ENCODE peak calls at places on chromosomes 13 and 19, in ten cellular contexts. One of them, this sample, is unnamed.

GRCh38 chr13:69820180-69820579 is 287.4 kb upstream of the ATXN8OS start:
- DNase-seq in GM12865: no peak
- DNase-seq in CD8-positive, alpha-beta T cell: no peak
- DNase-seq in Caco-2: no peak
- DNase-seq in endodermal cell: no peak
- DNase-seq in pancreas: no peak
- DNase-seq in dorsolateral prefrontal cortex: no peak
- DNase-seq in uterus: no peak
- DNase-seq in Peyer's patch: no peak
- DNase-seq in lower lobe of right lung: no peak
- DNase-seq in this sample: no peak

GRCh38 chr13:99386911-99387788 is 80.0 kb upstream of the GPR183 start:
- DNase-seq in Caco-2: peak; percentile 58
- DNase-seq in pancreas: no peak
- DNase-seq in dorsolateral prefrontal cortex: no peak
- DNase-seq in uterus: no peak
- DNase-seq in GM12865: peak; percentile 90
- DNase-seq in endodermal cell: peak; percentile 95
- DNase-seq in CD8-positive, alpha-beta T cell: peak; percentile 87
- DNase-seq in lower lobe of right lung: peak; percentile 77
- DNase-seq in Peyer's patch: peak; percentile 79
- DNase-seq in this sample: peak; percentile 34

GRCh38 chr19:11617207-11618062 is 20.2 kb downstream of the ZNF627 start:
- DNase-seq in endodermal cell: no peak
- DNase-seq in Caco-2: no peak
- DNase-seq in Peyer's patch: no peak
- DNase-seq in pancreas: no peak
- DNase-seq in dorsolateral prefrontal cortex: no peak
- DNase-seq in CD8-positive, alpha-beta T cell: no peak
- DNase-seq in uterus: no peak
- DNase-seq in lower lobe of right lung: no peak
- DNase-seq in GM12865: no peak
- DNase-seq in this sample: no peak

GRCh38 chr13:98785968-98786367 is 33.5 kb upstream of the SLC15A1 start:
- DNase-seq in dorsolateral prefrontal cortex: no peak
- DNase-seq in pancreas: no peak
- DNase-seq in CD8-positive, alpha-beta T cell: no peak
- DNase-seq in Peyer's patch: no peak
- DNase-seq in lower lobe of right lung: no peak
- DNase-seq in endodermal cell: no peak
- DNase-seq in uterus: no peak
- DNase-seq in GM12865: no peak
- DNase-seq in Caco-2: no peak
- DNase-seq in this sample: no peak

GRCh38 chr13:71869274-71869673 is 2.3 kb upstream of the DACH1 start:
- DNase-seq in CD8-positive, alpha-beta T cell: no peak
- DNase-seq in endodermal cell: no peak
- DNase-seq in Caco-2: no peak
- DNase-seq in Peyer's patch: no peak
- DNase-seq in lower lobe of right lung: no peak
- DNase-seq in pancreas: no peak
- DNase-seq in uterus: no peak
- DNase-seq in GM12865: no peak
- DNase-seq in dorsolateral prefrontal cortex: no peak
- DNase-seq in this sample: no peak

GRCh38 chr19:19539738-19540703 is 2.0 kb downstream of the CILP2 start:
- DNase-seq in uterus: peak; percentile 33
- DNase-seq in endodermal cell: peak; percentile 96
- DNase-seq in CD8-positive, alpha-beta T cell: peak; percentile 65
- DNase-seq in Caco-2: no peak
- DNase-seq in GM12865: peak; percentile 74
- DNase-seq in dorsolateral prefrontal cortex: no peak
- DNase-seq in lower lobe of right lung: peak; percentile 82
- DNase-seq in pancreas: peak; percentile 69
- DNase-seq in Peyer's patch: peak; percentile 82
- DNase-seq in this sample: peak; percentile 92

GRCh38 chr19:16435238-16435911 is 36.4 kb downstream of the EPS15L1 start:
- DNase-seq in Caco-2: no peak
- DNase-seq in endodermal cell: no peak
- DNase-seq in dorsolateral prefrontal cortex: peak; percentile 64
- DNase-seq in uterus: peak; percentile 74
- DNase-seq in Peyer's patch: no peak
- DNase-seq in GM12865: no peak
- DNase-seq in CD8-positive, alpha-beta T cell: no peak
- DNase-seq in lower lobe of right lung: no peak
- DNase-seq in pancreas: peak; percentile 36
- DNase-seq in this sample: peak; percentile 84

GRCh38 chr19:8101311-8101710 is 48.1 kb downstream of the FBN3 start:
- DNase-seq in Peyer's patch: no peak
- DNase-seq in lower lobe of right lung: peak; percentile 8
- DNase-seq in Caco-2: no peak
- DNase-seq in endodermal cell: peak; percentile 36
- DNase-seq in dorsolateral prefrontal cortex: no peak
- DNase-seq in uterus: no peak
- DNase-seq in GM12865: no peak
- DNase-seq in pancreas: no peak
- DNase-seq in CD8-positive, alpha-beta T cell: no peak
- DNase-seq in this sample: no peak

GRCh38 chr19:45448887-45449299 is 18.9 kb upstream of the FOSB start:
- DNase-seq in Caco-2: no peak
- DNase-seq in GM12865: no peak
- DNase-seq in dorsolateral prefrontal cortex: no peak
- DNase-seq in pancreas: no peak
- DNase-seq in lower lobe of right lung: no peak
- DNase-seq in endodermal cell: no peak
- DNase-seq in Peyer's patch: peak; percentile 76
- DNase-seq in uterus: no peak
- DNase-seq in CD8-positive, alpha-beta T cell: no peak
- DNase-seq in this sample: peak; percentile 42

GRCh38 chr19:45451181-45451849 is 16.5 kb upstream of the FOSB start:
- DNase-seq in Peyer's patch: peak; percentile 68
- DNase-seq in uterus: peak; percentile 59
- DNase-seq in GM12865: peak; percentile 83
- DNase-seq in CD8-positive, alpha-beta T cell: peak; percentile 69
- DNase-seq in dorsolateral prefrontal cortex: no peak
- DNase-seq in endodermal cell: peak; percentile 69
- DNase-seq in lower lobe of right lung: no peak
- DNase-seq in pancreas: no peak
- DNase-seq in Caco-2: no peak
- DNase-seq in this sample: peak; percentile 71

GRCh38 chr19:45451850-45452387 is 15.9 kb upstream of the FOSB start:
- DNase-seq in uterus: no peak
- DNase-seq in Peyer's patch: no peak
- DNase-seq in lower lobe of right lung: no peak
- DNase-seq in CD8-positive, alpha-beta T cell: no peak
- DNase-seq in pancreas: no peak
- DNase-seq in endodermal cell: no peak
- DNase-seq in Caco-2: no peak
- DNase-seq in GM12865: no peak
- DNase-seq in dorsolateral prefrontal cortex: no peak
- DNase-seq in this sample: no peak

GRCh38 chr19:45448425-45448756 is 19.4 kb upstream of the FOSB start:
- DNase-seq in endodermal cell: no peak
- DNase-seq in dorsolateral prefrontal cortex: no peak
- DNase-seq in lower lobe of right lung: no peak
- DNase-seq in GM12865: no peak
- DNase-seq in Peyer's patch: no peak
- DNase-seq in pancreas: no peak
- DNase-seq in Caco-2: no peak
- DNase-seq in uterus: no peak
- DNase-seq in CD8-positive, alpha-beta T cell: no peak
- DNase-seq in this sample: no peak

DNA sequence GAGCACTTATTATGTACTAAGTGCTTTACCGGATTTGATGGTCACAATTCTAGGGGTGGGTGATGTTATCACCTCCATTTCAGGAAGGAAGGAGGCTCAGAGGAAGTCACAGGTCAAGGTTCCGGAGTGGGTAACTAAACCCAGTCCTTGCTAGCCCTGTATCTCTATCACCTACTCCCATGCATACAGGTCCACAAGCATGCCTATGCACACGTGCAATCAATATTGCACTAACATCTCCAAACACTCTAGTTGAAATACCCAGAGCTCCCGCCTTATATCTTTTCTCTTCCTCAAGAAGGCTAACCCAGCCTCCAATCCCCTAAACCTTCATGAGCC is 17.8 kb upstream of the FOSB start:
- DNase-seq in lower lobe of right lung: no peak
- DNase-seq in Peyer's patch: no peak
- DNase-seq in Caco-2: no peak
- DNase-seq in endodermal cell: no peak
- DNase-seq in dorsolateral prefrontal cortex: no peak
- DNase-seq in CD8-positive, alpha-beta T cell: peak; percentile 29
- DNase-seq in pancreas: no peak
- DNase-seq in GM12865: peak; percentile 70
- DNase-seq in uterus: no peak
- DNase-seq in this sample: no peak
- H3K4me3 ChIP-seq in lower lobe of right lung: peak overlapping the region; percentile 64
- H3K4me3 ChIP-seq in Peyer's patch: peak overlapping the region; percentile 71
- H3K4me3 ChIP-seq in Caco-2: peak overlapping the region; percentile 51
- H3K4me3 ChIP-seq in endodermal cell: peak overlapping the region; percentile 81
- H3K4me3 ChIP-seq in dorsolateral prefrontal cortex: peak overlapping the region; percentile 66
- H3K4me3 ChIP-seq in CD8-positive, alpha-beta T cell: peak overlapping the region; percentile 58
- H3K4me3 ChIP-seq in pancreas: peak overlapping the region; percentile 51
- H3K4me3 ChIP-seq in GM12865: peak overlapping the region; percentile 56
- H3K4me3 ChIP-seq in uterus: peak overlapping the region; percentile 45
- H3K4me3 ChIP-seq in this sample: peak overlapping the region; percentile 43

GRCh38 chr19:34479396-34479795 is 2.2 kb upstream of the WTIP start:
- DNase-seq in endodermal cell: no peak
- DNase-seq in Peyer's patch: no peak
- DNase-seq in pancreas: no peak
- DNase-seq in dorsolateral prefrontal cortex: no peak
- DNase-seq in Caco-2: no peak
- DNase-seq in GM12865: no peak
- DNase-seq in CD8-positive, alpha-beta T cell: no peak
- DNase-seq in lower lobe of right lung: no peak
- DNase-seq in uterus: no peak
- DNase-seq in this sample: no peak

GRCh38 chr19:34481861-34482379 is 362 bp downstream of the WTIP start:
- DNase-seq in lower lobe of right lung: no peak
- DNase-seq in pancreas: no peak
- DNase-seq in CD8-positive, alpha-beta T cell: no peak
- DNase-seq in dorsolateral prefrontal cortex: no peak
- DNase-seq in endodermal cell: peak; percentile 74
- DNase-seq in GM12865: no peak
- DNase-seq in Caco-2: no peak
- DNase-seq in uterus: no peak
- DNase-seq in Peyer's patch: no peak
- DNase-seq in this sample: peak; percentile 82

GRCh38 chr19:34482380-34483250 is 1.1 kb downstream of the WTIP start:
- DNase-seq in lower lobe of right lung: no peak
- DNase-seq in CD8-positive, alpha-beta T cell: no peak
- DNase-seq in Caco-2: no peak
- DNase-seq in GM12865: no peak
- DNase-seq in dorsolateral prefrontal cortex: no peak
- DNase-seq in endodermal cell: peak; percentile 80
- DNase-seq in uterus: no peak
- DNase-seq in pancreas: no peak
- DNase-seq in Peyer's patch: no peak
- DNase-seq in this sample: peak; percentile 71

GRCh38 chr19:34480491-34480890 is 1.1 kb upstream of the WTIP start:
- DNase-seq in pancreas: no peak
- DNase-seq in uterus: no peak
- DNase-seq in endodermal cell: no peak
- DNase-seq in GM12865: no peak
- DNase-seq in Peyer's patch: no peak
- DNase-seq in dorsolateral prefrontal cortex: no peak
- DNase-seq in CD8-positive, alpha-beta T cell: no peak
- DNase-seq in lower lobe of right lung: no peak
- DNase-seq in Caco-2: no peak
- DNase-seq in this sample: no peak

GRCh38 chr19:34480971-34481821 is at the start of gene WTIP:
- DNase-seq in lower lobe of right lung: peak; percentile 78
- DNase-seq in pancreas: peak; percentile 44
- DNase-seq in Peyer's patch: peak; percentile 60
- DNase-seq in dorsolateral prefrontal cortex: no peak
- DNase-seq in uterus: peak; percentile 73
- DNase-seq in Caco-2: peak; percentile 93
- DNase-seq in GM12865: no peak
- DNase-seq in CD8-positive, alpha-beta T cell: no peak
- DNase-seq in endodermal cell: peak; percentile 94
- DNase-seq in this sample: peak; percentile 92
- TF ChIP-seq CTCF in lower lobe of right lung: no peak
- TF ChIP-seq CTCF in pancreas: no peak
- TF ChIP-seq CTCF in Peyer's patch: no peak
- TF ChIP-seq CTCF in dorsolateral prefrontal cortex: no peak
- TF ChIP-seq CTCF in uterus: no peak
- TF ChIP-seq CTCF in Caco-2: no peak
- TF ChIP-seq CTCF in GM12865: no peak
- TF ChIP-seq CTCF in CD8-positive, alpha-beta T cell: no peak
- TF ChIP-seq CTCF in endodermal cell: peak; percentile 14
- TF ChIP-seq CTCF in this sample: no peak

GRCh38 chr19:13460045-13460444 is 46.2 kb downstream of the CACNA1A start:
- DNase-seq in GM12865: no peak
- DNase-seq in endodermal cell: peak; percentile 56
- DNase-seq in CD8-positive, alpha-beta T cell: no peak
- DNase-seq in pancreas: no peak
- DNase-seq in Peyer's patch: no peak
- DNase-seq in Caco-2: no peak
- DNase-seq in dorsolateral prefrontal cortex: no peak
- DNase-seq in lower lobe of right lung: no peak
- DNase-seq in uterus: no peak
- DNase-seq in this sample: no peak
- H3K4me3 ChIP-seq in GM12865: no peak overlapping the region
- H3K4me3 ChIP-seq in endodermal cell: no peak overlapping the region
- H3K4me3 ChIP-seq in CD8-positive, alpha-beta T cell: no peak overlapping the region
- H3K4me3 ChIP-seq in pancreas: no peak overlapping the region
- H3K4me3 ChIP-seq in Peyer's patch: no peak overlapping the region
- H3K4me3 ChIP-seq in Caco-2: no peak overlapping the region
- H3K4me3 ChIP-seq in dorsolateral prefrontal cortex: peak overlapping the region; percentile 43
- H3K4me3 ChIP-seq in lower lobe of right lung: no peak overlapping the region
- H3K4me3 ChIP-seq in uterus: no peak overlapping the region
- H3K4me3 ChIP-seq in this sample: no peak overlapping the region

GRCh38 chr13:41785402-41786142 is 175.3 kb downstream of the VWA8 start:
- DNase-seq in pancreas: no peak
- DNase-seq in endodermal cell: no peak
- DNase-seq in lower lobe of right lung: no peak
- DNase-seq in Caco-2: no peak
- DNase-seq in CD8-positive, alpha-beta T cell: no peak
- DNase-seq in dorsolateral prefrontal cortex: no peak
- DNase-seq in GM12865: no peak
- DNase-seq in uterus: no peak
- DNase-seq in Peyer's patch: no peak
- DNase-seq in this sample: no peak

GRCh38 chr13:41791056-41791455 is 169.9 kb downstream of the VWA8 start:
- DNase-seq in endodermal cell: no peak
- DNase-seq in GM12865: no peak
- DNase-seq in Caco-2: no peak
- DNase-seq in Peyer's patch: no peak
- DNase-seq in CD8-positive, alpha-beta T cell: no peak
- DNase-seq in dorsolateral prefrontal cortex: no peak
- DNase-seq in lower lobe of right lung: no peak
- DNase-seq in uterus: no peak
- DNase-seq in pancreas: no peak
- DNase-seq in this sample: peak; percentile 18

DNA sequence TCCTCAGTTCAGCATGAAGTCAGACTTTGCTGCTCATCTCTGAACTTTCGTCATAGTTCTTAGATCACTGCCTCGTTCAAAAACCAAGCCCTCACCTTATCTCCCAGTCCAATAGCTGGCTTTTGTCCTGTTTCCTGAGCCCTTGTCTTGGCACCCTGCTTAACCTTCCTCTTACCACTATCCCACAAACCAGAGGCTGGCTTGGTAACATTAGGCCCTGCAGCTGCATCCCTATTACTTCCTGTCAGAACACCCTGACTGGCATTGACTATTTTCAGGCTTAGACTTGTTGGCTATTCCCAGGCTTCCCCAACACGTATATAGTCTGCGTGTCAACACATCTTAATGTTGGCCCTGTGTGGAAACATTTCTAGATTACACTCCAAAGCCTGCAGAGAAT is 172.4 kb downstream of the VWA8 start:
- DNase-seq in Caco-2: no peak
- DNase-seq in pancreas: no peak
- DNase-seq in GM12865: no peak
- DNase-seq in lower lobe of right lung: no peak
- DNase-seq in dorsolateral prefrontal cortex: no peak
- DNase-seq in uterus: no peak
- DNase-seq in CD8-positive, alpha-beta T cell: no peak
- DNase-seq in Peyer's patch: no peak
- DNase-seq in endodermal cell: no peak
- DNase-seq in this sample: no peak
- TF ChIP-seq CTCF in Caco-2: no peak
- TF ChIP-seq CTCF in pancreas: no peak
- TF ChIP-seq CTCF in GM12865: no peak
- TF ChIP-seq CTCF in lower lobe of right lung: no peak
- TF ChIP-seq CTCF in dorsolateral prefrontal cortex: no peak
- TF ChIP-seq CTCF in uterus: no peak
- TF ChIP-seq CTCF in CD8-positive, alpha-beta T cell: no peak
- TF ChIP-seq CTCF in Peyer's patch: no peak
- TF ChIP-seq CTCF in endodermal cell: no peak
- TF ChIP-seq CTCF in this sample: no peak